ENCODE peak calls at places on chromosomes 6 and 20, in six cellular contexts. N is ascending aorta, B is heart left ventricle, E is left ventricle myocardium inferior, A is mammary epithelial cell, W is brain microvascular endothelial cell. U is an unnamed sample.
A peak's percentile ranks its signal among the peaks of the same experiment; 100 is the strongest.

GRCh38 chr6:33693186-33694158 is 18.0 kb downstream of the UQCC2 start:
- DNase-seq in B (peak; percentile 72), E (peak; percentile 41), W (no peak), A (no peak), N (no peak), U (peak; percentile 41)

GRCh38 chr20:35005463-35005961 is 49.8 kb downstream of the MYH7B start:
- DNase-seq in E (no peak), N (no peak), W (no peak), B (no peak), A (no peak), U (no peak)

GRCh38 chr6:118788702-118789101 is 105.2 kb upstream of the ASF1A start:
- DNase-seq in E (no peak), W (no peak), N (no peak), B (no peak), A (no peak), U (no peak)

GRCh38 chr20:48676795-48677447 is 150.9 kb downstream of the PREX1 start:
- DNase-seq in A (no peak), E (no peak), B (no peak), N (no peak), W (no peak), U (no peak)

GRCh38 chr6:87789198-87789899 is 87.3 kb upstream of the AKIRIN2 start:
- DNase-seq in B (no peak), W (peak; percentile 50), N (no peak), E (no peak), A (peak; percentile 89), U (peak; percentile 35)

GRCh38 chr6:44219053-44219814 is 2.5 kb downstream of the MYMX start:
- DNase-seq in W (no peak), E (peak; percentile 89), N (peak; percentile 56), A (no peak), B (peak; percentile 94), U (peak; percentile 96)

GRCh38 chr6:100202417-100203194 is 208.6 kb upstream of the MCHR2 start:
- DNase-seq in B (no peak), W (peak; percentile 83), N (no peak), E (no peak), A (peak; percentile 90), U (no peak)

GRCh38 chr6:117265425-117266266 is at the start of gene VGLL2:
- DNase-seq in E (peak; percentile 27), N (no peak), B (peak; percentile 41), A (peak; percentile 20), W (no peak), U (peak; percentile 84)

GRCh38 chr6:2733736-2734480 is 16.8 kb downstream of the MYLK4 start:
- DNase-seq in N (no peak), B (peak; percentile 84), A (no peak), E (peak; percentile 70), W (no peak), U (no peak)

GRCh38 chr6:133997267-133997666 is 44.2 kb downstream of the TBPL1 start:
- DNase-seq in A (no peak), W (no peak), N (no peak), B (no peak), E (no peak), U (no peak)
- H3K27me3 ChIP-seq in A (no peaks in the 10 kb centered on the region), W (no peaks in the 10 kb centered on the region), N (no peaks in the 10 kb centered on the region), B (no peaks in the 10 kb centered on the region), E (no peaks in the 10 kb centered on the region), U (no peaks in the 10 kb centered on the region)

GRCh38 chr6:150183966-150184365 is 41.1 kb downstream of the PPP1R14C start:
- DNase-seq in E (no peak), A (no peak), B (no peak), N (no peak), W (no peak), U (no peak)

GRCh38 chr6:150186129-150186898 is 43.5 kb downstream of the PPP1R14C start:
- DNase-seq in E (no peak), A (no peak), N (no peak), B (no peak), W (no peak), U (no peak)

GRCh38 chr6:150185697-150186096 is 42.9 kb downstream of the PPP1R14C start:
- DNase-seq in E (no peak), N (no peak), A (no peak), B (no peak), W (no peak), U (no peak)

GRCh38 chr6:150183105-150183504 is 40.3 kb downstream of the PPP1R14C start:
- DNase-seq in A (no peak), W (no peak), E (no peak), N (no peak), B (no peak), U (no peak)

DNA sequence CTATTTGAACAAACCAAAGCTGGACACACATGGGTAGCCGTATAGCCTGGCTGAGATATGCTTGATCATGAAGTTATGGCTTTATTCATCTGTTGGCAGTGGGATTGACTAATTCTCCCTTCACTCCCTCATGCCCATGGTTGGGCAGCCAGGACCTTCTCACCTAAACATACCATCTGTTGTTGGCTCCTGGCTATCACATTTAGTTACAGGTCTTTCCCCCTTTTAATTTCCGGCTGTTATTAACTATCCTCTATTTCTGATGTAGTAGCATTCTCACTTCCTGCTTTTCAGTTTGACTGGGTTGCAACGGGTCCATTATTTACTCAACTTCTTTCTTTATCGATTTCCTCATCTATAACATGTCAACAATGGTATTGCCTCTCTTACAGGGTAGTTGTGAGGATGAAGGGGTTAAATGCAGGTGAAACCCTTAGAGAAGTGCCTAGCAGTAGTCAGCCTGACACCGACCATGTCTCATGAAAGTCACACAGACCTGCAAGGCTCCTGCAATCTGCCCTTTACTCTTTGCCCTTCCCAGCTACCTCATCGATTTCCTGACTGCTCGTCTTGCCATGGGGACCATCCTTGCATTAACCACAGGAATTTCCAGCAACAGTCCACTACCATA is 42.1 kb downstream of the PPP1R14C start:
- DNase-seq in N (no peak), W (no peak), A (no peak), B (no peak), E (no peak), U (no peak)
- H3K4me3 ChIP-seq in N (no peak overlapping the region), W (no peak overlapping the region), A (no peak overlapping the region), B (no peak overlapping the region), E (no peak overlapping the region), U (no peak overlapping the region)

DNA sequence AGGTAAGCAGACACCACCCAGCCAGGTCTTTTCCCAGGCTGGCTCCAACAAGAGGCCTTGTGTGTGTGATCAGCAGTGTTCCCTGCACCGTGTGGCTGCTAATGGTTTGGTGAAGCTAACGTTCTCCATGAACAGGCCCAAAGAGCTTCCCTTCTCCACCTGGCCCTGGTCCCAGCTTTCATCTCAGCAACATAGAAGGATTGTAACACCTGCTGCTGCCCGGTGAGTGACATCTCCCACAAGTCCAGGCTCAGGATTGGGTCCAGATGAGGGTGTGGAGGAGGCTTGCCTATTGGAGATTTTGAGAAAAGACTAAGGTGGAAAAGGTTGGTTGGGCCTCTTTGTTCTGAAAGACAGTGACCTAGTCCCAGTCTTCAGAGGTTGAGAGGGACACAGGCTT is 89.6 kb downstream of the TMEM242 start:
- DNase-seq in W (no peak), E (no peak), A (no peak), N (no peak), B (no peak), U (no peak)
- H3K27me3 ChIP-seq in W (peaks cover 12% of the 10 kb centered on the region), E (no peaks in the 10 kb centered on the region), A (peaks cover 15% of the 10 kb centered on the region), N (no peaks in the 10 kb centered on the region), B (no peaks in the 10 kb centered on the region), U (peaks cover 37% of the 10 kb centered on the region)

GRCh38 chr6:160029525-160029924 is 60.6 kb downstream of the IGF2R start:
- DNase-seq in N (no peak), A (no peak), B (no peak), E (no peak), W (no peak), U (no peak)
- H3K4me3 ChIP-seq in N (no peak overlapping the region), A (no peak overlapping the region), B (no peak overlapping the region), E (no peak overlapping the region), W (no peak overlapping the region), U (no peak overlapping the region)

DNA sequence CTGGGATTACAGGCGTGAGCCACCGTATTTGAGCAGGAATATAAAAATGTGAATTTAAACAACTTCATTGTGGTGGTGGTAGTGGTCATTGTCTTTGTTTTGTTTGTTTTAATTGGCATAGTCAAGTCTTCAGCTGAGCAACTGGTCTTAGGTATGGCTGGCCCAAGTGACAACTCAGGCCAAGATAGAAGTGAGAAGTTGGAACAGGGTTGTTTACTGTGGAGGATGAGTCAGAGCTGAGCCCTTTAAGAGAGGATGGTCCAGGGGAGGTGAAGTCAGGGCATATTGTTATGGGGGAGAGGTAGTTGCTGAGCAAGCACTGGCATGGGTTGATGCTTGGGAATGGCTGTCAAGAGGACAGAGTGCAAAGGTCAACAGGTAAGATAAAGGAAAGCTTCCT is 308.2 kb downstream of the FARS2 start:
- DNase-seq in W (no peak), E (no peak), B (no peak), N (no peak), A (no peak), U (no peak)
- H3K27me3 ChIP-seq in W (no peaks in the 10 kb centered on the region), E (no peaks in the 10 kb centered on the region), B (no peaks in the 10 kb centered on the region), N (no peaks in the 10 kb centered on the region), A (no peaks in the 10 kb centered on the region), U (no peaks in the 10 kb centered on the region)

GRCh38 chr6:97411610-97412009 is 128.6 kb upstream of the MMS22L start:
- DNase-seq in A (no peak), E (no peak), W (no peak), B (no peak), N (no peak), U (no peak)

GRCh38 chr6:97406633-97407032 is 123.6 kb upstream of the MMS22L start:
- DNase-seq in E (no peak), A (no peak), B (no peak), W (no peak), N (no peak), U (no peak)

GRCh38 chr6:97401533-97401932 is 118.5 kb upstream of the MMS22L start:
- DNase-seq in W (peak; percentile 7), E (no peak), A (no peak), B (no peak), N (no peak), U (no peak)

GRCh38 chr6:97405818-97406409 is 122.9 kb upstream of the MMS22L start:
- DNase-seq in E (no peak), A (no peak), N (no peak), B (no peak), W (no peak), U (no peak)
- H3K4me3 ChIP-seq in E (no peak overlapping the region), A (no peak overlapping the region), N (no peak overlapping the region), B (no peak overlapping the region), W (no peak overlapping the region), U (no peak overlapping the region)

U was measured in H7.